ENCODE peak calls at places on chromosomes 6 and 20, in four cellular contexts. U is GM12878, X is cardiac muscle cell, L is HCT116. G is an unnamed sample. For H3K4me1, the result is how much of the 10 kb centered on the place peaks cover.

GRCh38 chr6:69796081-69796626 is 656 bp downstream of the LMBRD1 start:
- DNase-seq in U (no peak), X (peak), L (peak), G (no peak)

GRCh38 chr6:63805808-63806572 is 170.4 kb downstream of the PHF3 start:
- DNase-seq in U (no peak), X (peak), L (no peak), G (no peak)

GRCh38 chr6:61538765-61539164 is 747.3 kb downstream of the KHDRBS2 start:
- DNase-seq in U (peak), X (no peak), L (no peak), G (no peak)

GRCh38 chr20:36849333-36850065 is 26.4 kb upstream of the TLDC2 start:
- DNase-seq in U (no peak), X (no peak), L (no peak), G (no peak)

GRCh38 chr6:119076173-119076965 is 2.1 kb downstream of the FAM184A start:
- DNase-seq in U (no peak), X (no peak), L (no peak), G (no peak)

GRCh38 chr6:501891-502601 is 110.5 kb downstream of the IRF4 start:
- DNase-seq in U (no peak), X (no peak), L (no peak), G (no peak)

GRCh38 chr6:160344281-160344680 is 3.9 kb upstream of the SLC22A3 start:
- DNase-seq in U (no peak), X (no peak), L (no peak), G (no peak)

GRCh38 chr6:166341464-166341863 is 881 bp downstream of the SFT2D1 start:
- DNase-seq in U (no peak), X (peak), L (no peak), G (no peak)

GRCh38 chr6:71886184-71887005 is at the start of gene RIMS1:
- DNase-seq in U (no peak), X (peak), L (no peak), G (no peak)

GRCh38 chr20:32354592-32355416 is 3.3 kb upstream of the ASXL1 start:
- DNase-seq in U (peak), X (peak), L (no peak), G (no peak)

GRCh38 chr6:111743859-111744692 is 129.2 kb downstream of the FYN start:
- DNase-seq in U (no peak), X (peak), L (no peak), G (no peak)

GRCh38 chr6:107069631-107070548 is 41.9 kb downstream of the MTRES1 start:
- DNase-seq in U (no peak), X (no peak), L (no peak), G (no peak)

GRCh38 chr20:6769953-6770831 is 2.7 kb downstream of the BMP2 start:
- DNase-seq in U (no peak), X (peak), L (no peak), G (peak)

GRCh38 chr6:32529697-32530429 is at the start of gene HLA-DRB5:
- DNase-seq in U (peak), X (peak), L (peak), G (peak)

GRCh38 chr20:44433751-44434538 is 41.7 kb upstream of the TTPAL start:
- DNase-seq in U (no peak), X (no peak), L (no peak), G (no peak)

GRCh38 chr6:77650098-77650663 is 2.7 kb upstream of the MEI4 start:
- DNase-seq in U (no peak), X (peak), L (no peak), G (peak)

GRCh38 chr6:150081702-150082101 is 12.8 kb upstream of the ULBP3 start:
- DNase-seq in U (no peak), X (no peak), L (no peak), G (no peak)

GRCh38 chr20:59082077-59082740 is 39.6 kb upstream of the PRELID3B start:
- DNase-seq in U (no peak), X (peak), L (peak), G (no peak)

GRCh38 chr6:153038378-153038777 is 35.9 kb upstream of the MTRF1L start:
- DNase-seq in U (no peak), X (no peak), L (no peak), G (no peak)

GRCh38 chr6:36315921-36316320 is 20.8 kb downstream of the BNIP5 start:
- DNase-seq in U (no peak), X (no peak), L (no peak), G (no peak)

GRCh38 chr6:168999392-168999791 is 254.3 kb downstream of the THBS2 start:
- DNase-seq in U (no peak), X (no peak), L (no peak), G (no peak)

GRCh38 chr6:30397697-30398096 is 52.7 kb downstream of the RPP21 start:
- DNase-seq in U (no peak), X (no peak), L (no peak), G (no peak)

GRCh38 chr6:110874880-110875547 is 429 bp downstream of the AMD1 start:
- DNase-seq in U (no peak), X (peak), L (no peak), G (peak)

GRCh38 chr20:47201074-47201730 is 155.3 kb downstream of the ZMYND8 start:
- DNase-seq in U (no peak), X (no peak), L (peak), G (no peak)

GRCh38 chr6:156389296-156389695 is 387.9 kb upstream of the ARID1B start:
- DNase-seq in U (no peak), X (no peak), L (no peak), G (no peak)

GRCh38 chr6:156390621-156391378 is 386.4 kb upstream of the ARID1B start:
- DNase-seq in U (no peak), X (no peak), L (no peak), G (no peak)

GRCh38 chr6:156395276-156395675 is 381.9 kb upstream of the ARID1B start:
- DNase-seq in U (peak), X (no peak), L (no peak), G (no peak)

GRCh38 chr6:156391379-156391777 is 385.8 kb upstream of the ARID1B start:
- DNase-seq in U (no peak), X (no peak), L (no peak), G (no peak)

GRCh38 chr6:156391977-156392376 is 385.2 kb upstream of the ARID1B start:
- DNase-seq in U (no peak), X (no peak), L (no peak), G (no peak)
- TF ChIP-seq CTCF in U (no peak), X (no peak), L (no peak), G (no peak)

GRCh38 chr6:137218917-137219663 is at the start of gene IFNGR1:
- DNase-seq in U (peak), X (peak), L (peak), G (peak)
- H3K4me1 ChIP-seq in U (under half), X (under half), L (under half), G (half or more)

GRCh38 chr20:3678893-3679720 is 2.7 kb downstream of the ADAM33 start:
- DNase-seq in U (no peak), X (no peak), L (no peak), G (no peak)

GRCh38 chr20:3679749-3680700 is 1.8 kb downstream of the ADAM33 start:
- DNase-seq in U (no peak), X (peak), L (no peak), G (no peak)

GRCh38 chr20:3674995-3675900 is 6.6 kb downstream of the ADAM33 start:
- DNase-seq in U (no peak), X (no peak), L (no peak), G (no peak)

GRCh38 chr20:3678198-3678597 is 3.6 kb downstream of the ADAM33 start:
- DNase-seq in U (no peak), X (no peak), L (no peak), G (no peak)

DNA sequence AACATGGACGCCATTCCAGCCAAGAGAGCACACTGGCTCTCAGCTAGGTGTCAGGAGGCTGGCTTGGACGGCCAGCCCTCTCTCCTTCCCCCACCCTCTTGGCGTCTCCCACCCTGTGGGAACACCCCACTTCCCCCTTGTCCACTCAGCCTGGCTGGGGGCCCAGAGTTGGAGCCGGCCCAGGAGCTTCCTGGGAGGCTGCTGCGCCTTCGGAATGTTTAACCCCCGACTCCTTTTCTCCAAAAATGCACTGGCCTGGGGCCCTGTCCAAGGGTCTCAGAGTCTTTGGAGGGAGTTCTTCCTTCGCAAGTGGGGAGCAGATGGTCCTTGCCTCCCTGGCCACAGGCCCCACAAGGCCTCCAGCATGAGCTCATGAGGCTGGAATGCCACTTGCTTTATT is 4.1 kb downstream of the ADAM33 start:
- DNase-seq in U (no peak), X (peak), L (no peak), G (no peak)
- TF ChIP-seq CTCF in U (no peak), X (no peak), L (no peak), G (no peak)

GRCh38 chr6:56507517-56507916 is 135.2 kb downstream of the DST start:
- DNase-seq in U (no peak), X (no peak), L (no peak), G (no peak)
- H3K4me1 ChIP-seq in U (under half), X (under half), L (under half), G (under half)

DNA sequence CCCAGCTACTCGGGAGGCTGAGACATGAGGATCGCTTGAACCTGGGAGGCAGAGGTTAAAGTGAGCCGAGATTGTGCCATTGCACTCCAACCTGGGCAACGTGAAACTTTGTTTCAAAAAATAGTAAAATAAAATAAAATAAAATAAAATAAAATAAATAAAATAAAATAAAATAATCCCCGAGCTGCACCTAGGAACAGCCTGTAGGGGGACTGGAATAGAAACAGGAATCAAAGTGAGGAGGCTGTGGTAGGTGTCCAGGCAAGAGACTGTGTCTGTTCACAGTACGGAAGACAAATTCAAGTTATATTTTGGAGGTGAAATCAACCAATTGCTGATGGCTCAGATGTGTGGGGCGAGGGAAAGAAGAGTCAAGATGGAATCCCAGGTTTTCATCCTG is 86.2 kb downstream of the KCNB1 start:
- DNase-seq in U (no peak), X (no peak), L (no peak), G (no peak)
- TF ChIP-seq CTCF in U (no peak), X (peak), L (peak), G (no peak)

GRCh38 chr20:22688485-22688884 is 104.1 kb upstream of the FOXA2 start:
- DNase-seq in U (no peak), X (no peak), L (no peak), G (no peak)
- H3K4me1 ChIP-seq in U (under half), X (under half), L (under half), G (under half)

GRCh38 chr20:17682889-17683198 is 802 bp upstream of the RRBP1 start:
- DNase-seq in U (no peak), X (no peak), L (no peak), G (no peak)
- TF ChIP-seq CTCF in U (no peak), X (no peak), L (no peak), G (no peak)

DNA sequence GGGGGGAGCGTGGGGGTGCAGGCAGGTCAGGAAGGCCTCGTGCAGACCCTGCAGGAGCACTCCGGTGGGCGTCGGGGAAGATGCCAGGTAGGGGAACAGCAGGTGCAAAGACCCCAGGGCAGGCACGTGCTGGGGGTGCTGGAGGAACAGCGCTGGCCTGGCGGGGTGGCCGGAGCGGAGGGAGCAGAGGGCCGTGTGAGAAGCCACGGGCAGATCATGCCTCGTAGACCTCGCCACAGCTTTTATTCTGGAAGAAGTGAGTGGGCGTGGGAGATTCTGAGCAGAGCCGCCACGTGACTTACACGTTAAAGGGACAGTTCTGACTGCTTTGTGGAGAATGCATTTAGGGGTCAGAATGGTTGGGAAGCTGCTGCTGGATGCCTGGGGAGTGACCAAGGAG is 9.3 kb downstream of the NTSR1 start:
- DNase-seq in U (no peak), X (no peak), L (no peak), G (no peak)
- H3K4me1 ChIP-seq in U (under half), X (under half), L (under half), G (under half)

G was measured in lower lobe of right lung.